ENCODE peak calls at places on chromosomes 16 and 17, in six cellular contexts. C is hepatic stellate cell; H is AG20443; N is activated CD4-positive, alpha-beta T cell treated with anti-CD3 and anti-CD28 coated beads, Interleukin-2, amount 50 U/mL, for 48 hours; K is stimulated activated CD4-positive, alpha-beta T cell treated with anti-CD3 and anti-CD28 coated beads, Interleukin-1b, Interleukin-23, amount 100 ng/mL, for 1 hour; T is hippocampal formation. R is an unnamed sample.

GRCh38 chr16:19338335-19338734 is 52.8 kb downstream of the CLEC19A start:
- DNase-seq in H (no peak), T (no peak), C (no peak), N (no peak), K (no peak), R (no peak)

GRCh38 chr17:58307468-58308172 is 21.0 kb downstream of the TSPOAP1 start:
- DNase-seq in T (no peak), N (no peak), C (peak), K (no peak), H (no peak), R (no peak)

GRCh38 chr17:59505610-59506276 is 59.7 kb upstream of the DHX40 start:
- DNase-seq in H (peak), C (no peak), N (no peak), K (no peak), T (no peak), R (no peak)

GRCh38 chr16:20401475-20402016 is 3.0 kb downstream of the PDILT start:
- DNase-seq in H (no peak), C (no peak), T (no peak), N (no peak), K (no peak), R (no peak)

GRCh38 chr17:1592751-1593629 is 30.4 kb upstream of the PITPNA start:
- DNase-seq in C (no peak), K (no peak), H (no peak), N (no peak), T (no peak), R (peak)

GRCh38 chr16:5448798-5449197 is 351.2 kb upstream of the EEF2KMT start:
- DNase-seq in H (no peak), C (no peak), T (no peak), N (no peak), K (no peak), R (no peak)

GRCh38 chr17:48998557-48999440 is 1.6 kb downstream of the IGF2BP1 start:
- DNase-seq in N (no peak), H (no peak), K (no peak), C (no peak), T (no peak), R (no peak)

GRCh38 chr16:53100131-53100748 is 45.4 kb downstream of the CHD9 start:
- DNase-seq in T (no peak), K (no peak), H (no peak), N (no peak), C (no peak), R (no peak)

GRCh38 chr17:49646391-49647255 is 31.3 kb downstream of the SPOP start:
- DNase-seq in C (peak), K (peak), H (peak), N (peak), T (no peak), R (no peak)

GRCh38 chr16:2194852-2195315 is 1.5 kb downstream of the CASKIN1 start:
- DNase-seq in H (peak), N (peak), C (no peak), K (no peak), T (no peak), R (peak)

GRCh38 chr16:65936096-65936495 is 430.4 kb upstream of the CDH5 start:
- DNase-seq in C (no peak), K (no peak), H (no peak), T (no peak), N (no peak), R (no peak)

GRCh38 chr17:5049314-5049819 is 14.1 kb upstream of the SLC52A1 start:
- DNase-seq in K (no peak), T (no peak), N (peak), H (no peak), C (no peak), R (peak)

GRCh38 chr17:4187076-4187475 is 44.1 kb downstream of the CYB5D2 start:
- DNase-seq in N (no peak), C (no peak), H (no peak), K (no peak), T (no peak), R (no peak)

GRCh38 chr17:74444406-74444805 is 12.5 kb downstream of the GPRC5C start:
- DNase-seq in H (no peak), N (no peak), K (no peak), T (no peak), C (no peak), R (no peak)

GRCh38 chr16:24670623-24671454 is 58.6 kb upstream of the TNRC6A start:
- DNase-seq in H (peak), C (peak), K (no peak), T (peak), N (no peak), R (no peak)

R was measured in memory B cell.